ENCODE peak calls at places on chromosomes 6 and 20, in seven cellular contexts. G, P, B, H, S, E and Y are unnamed samples.

GRCh38 chr6:3473773-3474172 is 16.9 kb upstream of the SLC22A23 start:
- DNase-seq in G (no peak), P (no peak), B (no peak), H (no peak), S (no peak), E (no peak), Y (no peak)

GRCh38 chr6:138833819-138834539 is 38.1 kb downstream of the ECT2L start:
- DNase-seq in G (no peak), P (no peak), B (no peak), H (no peak), S (no peak), E (no peak), Y (no peak)

GRCh38 chr6:136582702-136583471 is 32.7 kb upstream of the MAP7 start:
- DNase-seq in G (peak; percentile 94), P (peak; percentile 22), B (peak; percentile 7), H (no peak), S (no peak), E (peak; percentile 31), Y (peak; percentile 81)

GRCh38 chr6:9948600-9949138 is 466.2 kb downstream of the TFAP2A start:
- DNase-seq in G (no peak), P (no peak), B (no peak), H (no peak), S (no peak), E (no peak), Y (no peak)

GRCh38 chr20:43535370-43536004 is 23.3 kb upstream of the SGK2 start:
- DNase-seq in G (no peak), P (no peak), B (no peak), H (no peak), S (no peak), E (no peak), Y (no peak)

GRCh38 chr20:25078662-25079061 is 3.3 kb downstream of the VSX1 start:
- DNase-seq in G (no peak), P (no peak), B (no peak), H (no peak), S (no peak), E (no peak), Y (no peak)

GRCh38 chr6:32332433-32332832 is 39.3 kb downstream of the TSBP1 start:
- DNase-seq in G (no peak), P (no peak), B (no peak), H (no peak), S (no peak), E (no peak), Y (no peak)

GRCh38 chr20:43923322-43923721 is 8.7 kb downstream of the TOX2 start:
- DNase-seq in G (no peak), P (no peak), B (no peak), H (no peak), S (no peak), E (no peak), Y (no peak)

GRCh38 chr6:139508576-139508975 is 134.1 kb upstream of the CITED2 start:
- DNase-seq in G (no peak), P (no peak), B (peak; percentile 87), H (no peak), S (no peak), E (no peak), Y (no peak)

GRCh38 chr6:46933751-46934150 is 12.0 kb upstream of the ADGRF5 start:
- DNase-seq in G (no peak), P (no peak), B (no peak), H (no peak), S (no peak), E (no peak), Y (no peak)

GRCh38 chr6:13767121-13767794 is 47.1 kb downstream of the MCUR1 start:
- DNase-seq in G (peak; percentile 44), P (no peak), B (no peak), H (no peak), S (no peak), E (no peak), Y (no peak)

GRCh38 chr6:4388675-4389074 is 253.3 kb upstream of the ECI2 start:
- DNase-seq in G (no peak), P (no peak), B (no peak), H (peak; percentile 42), S (no peak), E (no peak), Y (no peak)

GRCh38 chr6:164291224-164291623 is 876.7 kb downstream of the QKI start:
- DNase-seq in G (no peak), P (no peak), B (no peak), H (no peak), S (no peak), E (no peak), Y (no peak)

DNA sequence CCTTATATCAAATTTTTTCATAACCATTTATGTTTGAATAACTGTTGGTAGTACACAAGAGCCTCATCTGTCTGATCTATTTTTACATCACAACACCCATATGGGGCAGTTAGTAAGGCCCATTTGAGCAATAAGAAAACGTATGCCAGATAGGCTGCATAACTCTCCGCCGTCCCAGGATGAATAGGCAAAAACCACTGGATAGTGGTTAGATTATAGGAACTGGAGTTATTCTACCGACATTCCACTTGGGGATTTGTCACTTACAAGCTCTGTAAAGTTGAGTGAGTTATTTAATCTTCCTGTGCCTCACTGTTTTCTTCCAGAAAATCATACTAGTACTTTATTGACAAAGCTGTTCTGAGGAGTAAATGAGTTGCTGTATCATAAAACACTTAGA is 881.9 kb downstream of the QKI start:
- DNase-seq in G (no peak), P (no peak), B (no peak), H (no peak), S (no peak), E (no peak), Y (no peak)
- TF ChIP-seq CEBPB in G (no peak), P (no peak), B (no peak), H (no peak), S (no peak), E (no peak), Y (no peak)

GRCh38 chr6:166076625-166077024 is 91.0 kb downstream of the TBXT start:
- DNase-seq in G (no peak), P (no peak), B (no peak), H (peak; percentile 77), S (no peak), E (no peak), Y (peak; percentile 12)
- TF ChIP-seq CTCF in G (no peak), P (no peak), B (peak; percentile 29), H (peak; percentile 69), S (peak; percentile 21), E (peak; percentile 42), Y (no peak)

GRCh38 chr6:130517444-130517931 is 151.7 kb downstream of the TMEM200A start:
- DNase-seq in G (peak; percentile 20), P (peak; percentile 80), B (no peak), H (no peak), S (peak; percentile 76), E (no peak), Y (no peak)

GRCh38 chr6:130524552-130524951 is 158.7 kb downstream of the TMEM200A start:
- DNase-seq in G (no peak), P (no peak), B (no peak), H (no peak), S (no peak), E (no peak), Y (no peak)

GRCh38 chr6:130520235-130520634 is 154.4 kb downstream of the TMEM200A start:
- DNase-seq in G (peak; percentile 38), P (no peak), B (no peak), H (no peak), S (no peak), E (no peak), Y (no peak)

GRCh38 chr6:130518588-130518987 is 152.8 kb downstream of the TMEM200A start:
- DNase-seq in G (no peak), P (no peak), B (no peak), H (no peak), S (no peak), E (no peak), Y (no peak)

DNA sequence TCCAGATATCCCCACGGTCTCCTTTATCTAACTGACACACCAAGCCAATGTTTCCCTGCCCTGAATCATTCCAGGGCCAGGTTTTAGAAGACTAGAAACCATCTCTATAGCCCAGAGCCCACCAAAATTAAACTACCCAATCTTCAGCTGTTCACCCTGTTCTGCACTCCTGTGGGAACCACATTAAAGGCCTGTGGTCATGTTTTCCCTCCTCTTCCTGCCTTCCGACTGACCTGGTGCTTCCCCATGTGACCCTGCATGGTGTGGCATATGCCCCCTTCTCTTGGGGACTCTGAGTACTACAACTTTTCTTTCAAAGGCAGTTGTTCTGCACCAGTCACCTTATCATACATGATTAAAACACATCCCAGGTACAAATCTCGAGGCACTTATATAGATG is 155.0 kb downstream of the TMEM200A start:
- DNase-seq in G (no peak), P (no peak), B (no peak), H (no peak), S (no peak), E (no peak), Y (no peak)
- TF ChIP-seq CEBPB in G (no peak), P (no peak), B (no peak), H (no peak), S (no peak), E (no peak), Y (no peak)

GRCh38 chr20:17618673-17619013 is 48.8 kb downstream of the DSTN start:
- DNase-seq in G (no peak), P (no peak), B (no peak), H (no peak), S (no peak), E (no peak), Y (no peak)

GRCh38 chr20:17617212-17617867 is 47.5 kb downstream of the DSTN start:
- DNase-seq in G (no peak), P (peak; percentile 18), B (peak; percentile 42), H (peak; percentile 88), S (no peak), E (peak; percentile 69), Y (peak; percentile 83)

GRCh38 chr20:17619351-17620093 is 49.6 kb downstream of the DSTN start:
- DNase-seq in G (no peak), P (no peak), B (no peak), H (no peak), S (no peak), E (no peak), Y (no peak)

GRCh38 chr20:17616480-17617211 is 46.8 kb downstream of the DSTN start:
- DNase-seq in G (no peak), P (no peak), B (no peak), H (no peak), S (no peak), E (no peak), Y (no peak)

DNA sequence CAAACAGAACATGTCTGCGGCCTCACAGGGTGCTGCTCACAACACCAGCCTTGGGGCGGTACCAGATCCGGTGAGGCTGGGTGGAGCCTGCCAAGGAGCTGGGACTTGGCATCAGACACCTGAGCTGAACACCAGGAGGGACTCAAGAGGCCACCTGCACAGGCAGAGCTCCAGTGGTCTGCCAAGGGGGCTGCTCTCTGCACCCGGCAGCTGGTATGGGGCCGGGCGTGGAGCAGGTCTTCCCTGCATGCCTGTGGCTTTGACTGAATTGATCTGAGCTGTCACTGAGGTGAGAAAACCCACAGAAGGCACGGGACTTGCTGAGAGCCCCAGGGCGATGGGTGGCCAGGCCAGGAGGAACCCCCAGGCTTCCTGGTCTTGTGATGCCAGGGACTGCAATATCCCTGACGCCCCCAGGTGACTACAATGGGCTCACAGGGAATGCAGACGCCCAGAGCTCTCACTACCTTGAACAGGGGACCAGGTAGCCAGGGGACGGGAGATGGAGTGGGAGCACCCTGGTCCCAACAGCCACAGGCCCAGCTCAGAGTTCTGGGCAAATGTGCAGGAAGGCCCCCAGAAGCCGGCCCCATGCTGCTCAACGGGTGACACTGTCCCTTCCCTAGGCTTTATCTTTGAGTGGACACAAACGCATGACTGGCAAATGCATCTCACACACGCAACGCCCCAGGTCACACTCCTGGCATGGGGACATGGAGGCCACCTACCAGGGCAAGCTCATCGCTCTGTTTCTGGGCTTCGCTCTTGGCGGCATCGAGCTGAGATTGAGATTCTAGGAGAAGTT is 48.2 kb downstream of the DSTN start:
- DNase-seq in G (no peak), P (no peak), B (no peak), H (no peak), S (no peak), E (no peak), Y (no peak)
- TF ChIP-seq CTCF in G (no peak), P (no peak), B (no peak), H (no peak), S (no peak), E (no peak), Y (no peak)